ENCODE peak calls at places on chromosomes 5 and 9, in four cellular contexts. One of them, this sample, is unnamed.

GRCh38 chr5:80672140-80672736 is 17.5 kb upstream of the DHFR start:
- DNase-seq in K562: peak; percentile 65
- DNase-seq in HepG2: peak; percentile 76
- DNase-seq in GM12878: peak; percentile 28
- DNase-seq in this sample: peak; percentile 77

GRCh38 chr5:115968770-115969169 is 6.5 kb downstream of the LVRN start:
- DNase-seq in K562: no peak
- DNase-seq in HepG2: no peak
- DNase-seq in GM12878: no peak
- DNase-seq in this sample: no peak

GRCh38 chr9:20863910-20864309 is 167.5 kb downstream of the HACD4 start:
- DNase-seq in K562: no peak
- DNase-seq in HepG2: no peak
- DNase-seq in GM12878: no peak
- DNase-seq in this sample: no peak

GRCh38 chr5:25091917-25092316 is 447.1 kb upstream of the CDH10 start:
- DNase-seq in K562: no peak
- DNase-seq in HepG2: no peak
- DNase-seq in GM12878: no peak
- DNase-seq in this sample: no peak

GRCh38 chr5:87369431-87369830 is 43.3 kb downstream of the CCNH start:
- DNase-seq in K562: no peak
- DNase-seq in HepG2: no peak
- DNase-seq in GM12878: no peak
- DNase-seq in this sample: no peak

GRCh38 chr9:86958203-86958602 is 10.9 kb upstream of the GAS1 start:
- DNase-seq in K562: no peak
- DNase-seq in HepG2: no peak
- DNase-seq in GM12878: no peak
- DNase-seq in this sample: no peak

GRCh38 chr5:71932649-71933338 is 174.5 kb upstream of the MAP1B start:
- DNase-seq in K562: peak; percentile 23
- DNase-seq in HepG2: peak; percentile 76
- DNase-seq in GM12878: no peak
- DNase-seq in this sample: peak; percentile 58

GRCh38 chr9:122785269-122785668 is 3.5 kb upstream of the OR5C1 start:
- DNase-seq in K562: no peak
- DNase-seq in HepG2: no peak
- DNase-seq in GM12878: no peak
- DNase-seq in this sample: no peak

GRCh38 chr5:65840071-65840470 is 86.3 kb upstream of the ERBIN start:
- DNase-seq in K562: no peak
- DNase-seq in HepG2: no peak
- DNase-seq in GM12878: no peak
- DNase-seq in this sample: no peak

GRCh38 chr9:129113645-129114304 is 2.6 kb downstream of the PTPA start:
- DNase-seq in K562: no peak
- DNase-seq in HepG2: no peak
- DNase-seq in GM12878: no peak
- DNase-seq in this sample: no peak

GRCh38 chr5:133538718-133539117 is 73.6 kb downstream of the FSTL4 start:
- DNase-seq in K562: no peak
- DNase-seq in HepG2: no peak
- DNase-seq in GM12878: no peak
- DNase-seq in this sample: no peak

GRCh38 chr5:111922344-111922743 is 165.3 kb upstream of the NREP start:
- DNase-seq in K562: no peak
- DNase-seq in HepG2: no peak
- DNase-seq in GM12878: no peak
- DNase-seq in this sample: no peak

GRCh38 chr5:2375796-2376195 is 375.7 kb downstream of the IRX2 start:
- DNase-seq in K562: no peak
- DNase-seq in HepG2: no peak
- DNase-seq in GM12878: no peak
- DNase-seq in this sample: no peak

DNA sequence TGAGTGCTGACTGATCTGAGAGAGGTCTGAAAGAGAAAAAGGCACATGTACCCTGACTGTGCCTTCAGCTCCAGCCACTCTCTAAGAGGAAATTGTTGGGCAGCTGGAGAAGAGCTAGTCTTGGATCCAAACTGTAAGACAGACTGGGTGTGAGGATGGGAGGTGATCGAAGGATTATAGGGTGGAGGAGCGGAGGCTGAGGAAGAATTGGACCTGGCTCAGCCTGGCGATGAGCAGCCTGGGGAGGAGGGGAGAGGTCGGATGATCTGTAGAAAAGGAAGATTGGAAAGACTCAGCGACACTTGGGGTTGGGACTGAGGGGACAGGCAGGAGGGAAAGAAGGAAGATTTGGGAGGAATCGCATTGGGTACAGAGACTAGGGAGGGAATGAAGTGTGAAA is 98.6 kb upstream of the SLC25A48 start:
- DNase-seq in K562: no peak
- DNase-seq in HepG2: no peak
- DNase-seq in GM12878: no peak
- DNase-seq in this sample: peak; percentile 7
- H3K4me3 ChIP-seq in K562: no peak overlapping the region
- H3K4me3 ChIP-seq in HepG2: no peak overlapping the region
- H3K4me3 ChIP-seq in GM12878: no peak overlapping the region
- H3K4me3 ChIP-seq in this sample: no peak overlapping the region

GRCh38 chr5:14593326-14594036 is 11.9 kb downstream of the OTULINL start:
- DNase-seq in K562: no peak
- DNase-seq in HepG2: no peak
- DNase-seq in GM12878: no peak
- DNase-seq in this sample: no peak
- TF ChIP-seq BRCA1 in K562: no peak
- TF ChIP-seq BRCA1 in HepG2: no peak
- TF ChIP-seq BRCA1 in GM12878: no peak
- TF ChIP-seq BRCA1 in this sample: no peak

DNA sequence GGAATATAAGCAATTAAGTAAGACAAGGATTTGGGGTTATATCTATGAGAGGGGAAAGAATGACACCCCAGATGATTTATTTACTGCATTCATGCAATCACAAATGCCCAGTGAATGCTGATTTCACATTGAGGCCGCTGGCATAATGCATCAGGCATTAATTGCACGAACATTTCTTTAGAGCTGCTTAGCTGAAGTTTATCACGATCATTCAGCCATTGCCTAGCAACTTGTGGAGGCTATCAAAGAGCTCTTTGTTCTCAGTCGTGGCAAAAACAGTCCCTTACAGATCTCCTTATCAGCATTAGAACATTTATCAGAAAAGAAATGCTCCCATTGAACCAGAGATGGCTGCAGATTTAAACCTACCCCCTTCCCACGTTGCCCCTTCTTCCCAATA is 88.7 kb upstream of the PRRC1 start:
- DNase-seq in K562: no peak
- DNase-seq in HepG2: peak; percentile 36
- DNase-seq in GM12878: no peak
- DNase-seq in this sample: no peak
- H3K4me3 ChIP-seq in K562: no peak overlapping the region
- H3K4me3 ChIP-seq in HepG2: no peak overlapping the region
- H3K4me3 ChIP-seq in GM12878: no peak overlapping the region
- H3K4me3 ChIP-seq in this sample: no peak overlapping the region

DNA sequence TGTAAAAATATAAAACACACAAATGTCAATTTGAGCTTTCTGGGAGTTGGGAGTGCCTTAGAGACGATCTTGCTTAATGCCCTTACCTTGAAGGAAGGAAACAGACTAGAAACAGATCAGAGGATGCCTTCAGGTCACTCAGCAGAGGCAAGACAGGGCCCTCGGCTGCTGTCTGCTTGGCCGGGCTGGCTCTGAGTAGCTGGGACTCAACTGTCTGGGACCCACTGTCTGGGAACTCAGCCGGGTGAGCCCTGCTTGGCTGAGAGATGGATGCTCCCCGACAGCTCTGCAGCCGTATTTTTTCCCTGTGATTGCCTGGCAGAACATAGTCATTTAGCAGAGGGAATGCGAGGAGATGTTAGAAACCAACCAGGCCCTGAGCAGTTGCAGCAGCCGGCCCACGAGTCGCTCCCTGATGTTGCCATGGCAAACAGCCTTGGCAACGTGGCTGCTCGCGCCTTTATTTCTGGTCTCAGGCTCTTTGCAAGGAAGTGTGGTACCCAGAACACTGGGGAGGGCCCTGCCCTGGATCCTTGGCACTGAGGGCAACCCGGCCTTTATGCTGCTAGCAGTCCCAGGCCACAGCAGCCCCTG is 10.9 kb downstream of the PPARGC1B start:
- DNase-seq in K562: no peak
- DNase-seq in HepG2: no peak
- DNase-seq in GM12878: no peak
- DNase-seq in this sample: no peak
- TF ChIP-seq BRCA1 in K562: no peak
- TF ChIP-seq BRCA1 in HepG2: no peak
- TF ChIP-seq BRCA1 in GM12878: no peak
- TF ChIP-seq BRCA1 in this sample: no peak

GRCh38 chr9:121299125-121299466 is 31.1 kb downstream of the GSN start:
- DNase-seq in K562: no peak
- DNase-seq in HepG2: no peak
- DNase-seq in GM12878: no peak
- DNase-seq in this sample: peak; percentile 62
- H3K4me3 ChIP-seq in K562: no peak overlapping the region
- H3K4me3 ChIP-seq in HepG2: peak overlapping the region; percentile 76
- H3K4me3 ChIP-seq in GM12878: peak overlapping the region; percentile 36
- H3K4me3 ChIP-seq in this sample: peak overlapping the region; percentile 63

DNA sequence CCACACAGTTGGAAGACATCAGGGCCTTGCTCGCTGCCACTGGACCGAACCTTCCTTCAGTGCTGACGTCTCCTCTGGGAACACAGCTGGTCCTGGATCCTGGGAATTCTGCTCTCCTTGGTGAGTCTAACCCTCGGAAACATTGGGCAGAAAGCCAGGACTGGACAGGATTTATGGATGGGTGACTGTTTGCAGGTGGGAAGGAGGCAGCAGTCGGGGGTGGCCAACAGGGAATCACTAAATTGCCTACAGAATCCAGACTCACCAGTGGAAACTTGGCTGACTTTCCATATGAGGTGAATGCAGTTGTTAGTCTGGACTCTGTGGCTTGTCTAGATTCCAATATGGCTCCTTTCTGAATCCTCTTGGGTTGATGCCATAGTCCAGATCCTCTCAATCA is 203.2 kb downstream of the SAXO1 start:
- DNase-seq in K562: no peak
- DNase-seq in HepG2: no peak
- DNase-seq in GM12878: no peak
- DNase-seq in this sample: no peak
- TF ChIP-seq BRCA1 in K562: no peak
- TF ChIP-seq BRCA1 in HepG2: no peak
- TF ChIP-seq BRCA1 in GM12878: no peak
- TF ChIP-seq BRCA1 in this sample: no peak

This sample was measured in H1.